ENCODE peak calls at places on chromosomes 13 and 19, in four cellular contexts. M is heart left ventricle; Q is PC-9; L is CD4-positive, alpha-beta T cell. W is an unnamed sample.

GRCh38 chr19:35262101-35262761 is 6.5 kb upstream of the USF2 start:
- DNase-seq in L (no peak), M (no peak), Q (no peak), W (no peak)

GRCh38 chr13:41402695-41403511 is 54.4 kb upstream of the RGCC start:
- DNase-seq in Q (no peak), L (no peak), M (no peak), W (no peak)

GRCh38 chr13:48492123-48493075 is 40.5 kb downstream of the RCBTB2 start:
- DNase-seq in M (peak), L (peak), Q (no peak), W (no peak)

GRCh38 chr13:109274188-109274821 is 512.1 kb downstream of the IRS2 start:
- DNase-seq in L (no peak), M (no peak), Q (peak), W (no peak)

GRCh38 chr13:36131215-36131930 is at the start of gene DCLK1:
- DNase-seq in M (peak), Q (peak), L (no peak), W (no peak)

GRCh38 chr19:46932346-46932745 is 71.5 kb downstream of the ARHGAP35 start:
- DNase-seq in Q (no peak), M (no peak), L (no peak), W (no peak)

GRCh38 chr13:35210234-35210633 is 266.3 kb downstream of the MAB21L1 start:
- DNase-seq in L (no peak), Q (no peak), M (no peak), W (no peak)

GRCh38 chr13:85825454-85825853 is 26.2 kb upstream of the SLITRK6 start:
- DNase-seq in M (no peak), L (no peak), Q (no peak), W (no peak)

GRCh38 chr13:72383646-72384045 is 343.8 kb downstream of the MZT1 start:
- DNase-seq in L (no peak), M (no peak), Q (no peak), W (no peak)

GRCh38 chr19:45515081-45515624 is 7.9 kb downstream of the VASP start:
- DNase-seq in Q (no peak), L (no peak), M (peak), W (no peak)
- H3K27ac ChIP-seq in Q (no peak), L (peak), M (peak), W (peak)

GRCh38 chr19:11377756-11378155 is 3.3 kb downstream of the SWSAP1 start:
- DNase-seq in L (no peak), Q (no peak), M (no peak), W (no peak)
- H3K27ac ChIP-seq in L (no peak), Q (peak), M (no peak), W (peak)

GRCh38 chr13:73989244-73989843 is 144.9 kb downstream of the KLF12 start:
- DNase-seq in L (no peak), Q (no peak), M (no peak), W (no peak)

GRCh38 chr13:73991384-73991783 is 142.8 kb downstream of the KLF12 start:
- DNase-seq in Q (no peak), L (no peak), M (no peak), W (no peak)

GRCh38 chr13:73993661-73994060 is 140.5 kb downstream of the KLF12 start:
- DNase-seq in M (no peak), Q (no peak), L (no peak), W (no peak)

GRCh38 chr13:73995752-73996151 is 138.5 kb downstream of the KLF12 start:
- DNase-seq in Q (no peak), L (no peak), M (no peak), W (no peak)

DNA sequence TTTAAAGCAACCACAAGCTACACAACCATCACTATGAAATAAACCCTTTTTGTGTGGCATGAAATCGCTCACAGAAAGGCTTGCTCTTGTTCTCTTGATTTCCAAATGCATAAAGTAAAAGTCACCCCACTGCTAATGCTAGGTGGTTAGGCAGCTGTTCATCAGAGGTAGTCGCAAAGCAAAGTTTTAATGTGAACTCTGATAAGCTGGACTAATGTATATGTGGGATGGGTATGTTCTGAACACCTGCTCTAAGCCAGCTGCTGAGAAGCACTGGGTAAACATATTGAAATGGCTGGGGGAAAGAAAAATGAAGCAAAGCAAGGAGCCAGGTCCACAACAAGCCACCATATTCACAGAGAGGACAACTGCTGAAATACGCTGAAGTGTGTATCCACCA is 142.3 kb downstream of the KLF12 start:
- DNase-seq in Q (no peak), L (no peak), M (no peak), W (no peak)
- H3K27ac ChIP-seq in Q (no peak), L (no peak), M (no peak), W (no peak)

DNA sequence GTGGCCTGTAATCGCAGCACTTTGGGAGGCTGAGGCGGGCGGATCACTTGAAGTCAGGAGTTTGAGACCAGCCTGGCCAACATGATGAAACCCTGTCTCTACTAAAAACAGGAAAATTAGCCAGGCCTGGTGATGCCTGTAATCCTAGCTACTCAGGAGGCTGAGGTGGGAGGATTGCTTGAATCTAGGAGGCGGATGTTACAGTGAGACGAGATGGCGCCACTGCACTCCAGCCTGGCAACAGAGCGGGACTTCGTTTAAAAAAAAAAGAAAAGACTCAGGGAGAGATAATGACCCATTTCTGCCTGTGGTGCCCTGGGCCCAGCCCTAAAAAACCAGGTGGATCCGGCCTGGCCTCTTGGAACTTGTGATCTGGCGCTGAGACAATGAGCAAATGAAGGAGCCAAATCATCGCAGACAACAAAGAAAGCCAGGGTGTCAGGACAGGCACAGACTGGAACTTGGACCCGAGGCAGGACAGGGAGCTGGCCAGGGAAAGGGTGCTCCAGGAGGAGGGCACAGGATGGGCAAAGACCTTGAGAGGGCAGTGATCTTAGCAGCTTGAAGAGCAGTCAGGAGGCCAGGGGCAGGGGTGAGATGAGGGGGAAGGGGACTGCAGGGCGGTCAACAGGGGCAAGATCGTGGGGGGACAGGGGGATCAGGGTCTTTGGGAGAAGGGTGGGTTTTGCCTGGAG is 963 bp upstream of the JAK3 start:
- DNase-seq in L (no peak), M (no peak), Q (no peak), W (no peak)
- H3K27ac ChIP-seq in L (peak), M (no peak), Q (no peak), W (peak)

GRCh38 chr13:60574706-60575105 is 177.7 kb downstream of the TDRD3 start:
- DNase-seq in M (no peak), L (no peak), Q (no peak), W (no peak)

GRCh38 chr13:60572855-60573254 is 175.8 kb downstream of the TDRD3 start:
- DNase-seq in Q (no peak), L (no peak), M (no peak), W (no peak)

GRCh38 chr13:60572003-60572792 is 175.2 kb downstream of the TDRD3 start:
- DNase-seq in Q (peak), M (no peak), L (no peak), W (peak)

GRCh38 chr13:60571571-60571970 is 174.6 kb downstream of the TDRD3 start:
- DNase-seq in L (no peak), M (no peak), Q (no peak), W (no peak)
- H3K27ac ChIP-seq in L (no peak), M (no peak), Q (no peak), W (no peak)